ENCODE peak calls at places on chromosomes 12 and 14, in four cellular contexts. X is K562, L is psoas muscle, K is IMR-90. G is an unnamed sample.

GRCh38 chr12:99915251-99916082 is 69.3 kb downstream of the ANKS1B start:
- DNase-seq in X (no peak), L (no peak), K (peak; percentile 65), G (peak; percentile 33)

GRCh38 chr12:108967869-108968540 is 52.9 kb downstream of the SVOP start:
- DNase-seq in X (peak; percentile 55), L (no peak), K (no peak), G (no peak)

GRCh38 chr14:71566276-71566675 is 366.0 kb upstream of the RGS6 start:
- DNase-seq in X (no peak), L (no peak), K (no peak), G (no peak)

GRCh38 chr12:10048531-10048930 is 18.0 kb downstream of the CLEC9A start:
- DNase-seq in X (no peak), L (no peak), K (no peak), G (no peak)

GRCh38 chr14:103503296-103503695 is 19.3 kb downstream of the CKB start:
- DNase-seq in X (no peak), L (no peak), K (no peak), G (no peak)

GRCh38 chr14:85527006-85527405 is 2.9 kb upstream of the FLRT2 start:
- DNase-seq in X (no peak), L (no peak), K (peak; percentile 71), G (no peak)

GRCh38 chr14:22168092-22168955 is 420.7 kb downstream of the DAD1 start:
- DNase-seq in X (no peak), L (no peak), K (peak; percentile 63), G (no peak)

GRCh38 chr14:100025111-100025510 is 40.1 kb upstream of the EVL start:
- DNase-seq in X (peak; percentile 52), L (no peak), K (peak; percentile 55), G (no peak)

GRCh38 chr12:3132636-3133409 is 55.6 kb downstream of the TSPAN9 start:
- DNase-seq in X (no peak), L (no peak), K (peak; percentile 72), G (peak; percentile 78)

GRCh38 chr14:51396222-51396815 is 156.3 kb downstream of the TMX1 start:
- DNase-seq in X (no peak), L (no peak), K (peak; percentile 98), G (peak; percentile 95)

GRCh38 chr12:107145397-107145796 is 52.0 kb upstream of the CRY1 start:
- DNase-seq in X (no peak), L (no peak), K (peak; percentile 16), G (no peak)

GRCh38 chr12:100857971-100858370 is 63.4 kb downstream of the ANO4 start:
- DNase-seq in X (no peak), L (no peak), K (peak; percentile 12), G (peak; percentile 18)

GRCh38 chr12:111330800-111331752 is 37.8 kb downstream of the PHETA1 start:
- DNase-seq in X (peak; percentile 44), L (no peak), K (peak; percentile 24), G (no peak)

GRCh38 chr12:109512608-109513007 is 35.2 kb downstream of the UBE3B start:
- DNase-seq in X (no peak), L (no peak), K (peak; percentile 11), G (no peak)

GRCh38 chr12:120468846-120469449 is 600 bp downstream of the SRSF9 start:
- DNase-seq in X (peak; percentile 92), L (peak; percentile 39), K (peak; percentile 10), G (peak; percentile 54)

GRCh38 chr12:66036317-66036716 is 94.2 kb downstream of the LLPH start:
- DNase-seq in X (no peak), L (peak; percentile 26), K (peak; percentile 92), G (peak; percentile 95)

GRCh38 chr14:53004976-53005375 is 54.1 kb upstream of the FERMT2 start:
- DNase-seq in X (no peak), L (no peak), K (peak; percentile 26), G (no peak)

GRCh38 chr12:75982974-75983660 is 48.5 kb downstream of the PHLDA1 start:
- DNase-seq in X (no peak), L (no peak), K (no peak), G (no peak)

GRCh38 chr12:119512772-119513497 is 80.6 kb upstream of the TMEM233 start:
- DNase-seq in X (peak; percentile 50), L (no peak), K (no peak), G (peak; percentile 10)

GRCh38 chr12:132075026-132075713 is 68.9 kb downstream of the DDX51 start:
- DNase-seq in X (no peak), L (no peak), K (no peak), G (peak; percentile 19)

GRCh38 chr12:57367121-57367520 is 63.7 kb downstream of the R3HDM2 start:
- DNase-seq in X (no peak), L (no peak), K (peak; percentile 5), G (no peak)

GRCh38 chr12:1575799-1576401 is 18.5 kb downstream of the FBXL14 start:
- DNase-seq in X (no peak), L (no peak), K (peak; percentile 75), G (peak; percentile 65)

GRCh38 chr12:65741662-65742480 is 82.4 kb upstream of the HMGA2 start:
- DNase-seq in X (peak; percentile 23), L (no peak), K (peak; percentile 51), G (peak; percentile 87)

GRCh38 chr14:69948311-69948710 is 69.1 kb downstream of the SMOC1 start:
- DNase-seq in X (no peak), L (no peak), K (no peak), G (no peak)

GRCh38 chr14:95524706-95525512 is 8.5 kb upstream of the SYNE3 start:
- DNase-seq in X (no peak), L (no peak), K (peak; percentile 71), G (no peak)

GRCh38 chr12:25972783-25973182 is 14.3 kb downstream of the RASSF8 start:
- DNase-seq in X (no peak), L (no peak), K (peak; percentile 79), G (peak; percentile 76)
- TF ChIP-seq CTCF in X (no peak), L (no peak), K (no peak), G (no peak)

GRCh38 chr12:68235576-68235975 is 10.0 kb upstream of the IL26 start:
- DNase-seq in X (no peak), L (no peak), K (peak; percentile 46), G (peak; percentile 41)

GRCh38 chr12:68237068-68237467 is 11.5 kb upstream of the IL26 start:
- DNase-seq in X (no peak), L (no peak), K (no peak), G (peak; percentile 31)

GRCh38 chr12:68237523-68238070 is 12.0 kb upstream of the IL26 start:
- DNase-seq in X (no peak), L (no peak), K (peak; percentile 39), G (peak; percentile 59)

GRCh38 chr12:68234140-68234539 is 8.5 kb upstream of the IL26 start:
- DNase-seq in X (no peak), L (no peak), K (no peak), G (no peak)

GRCh38 chr12:68236421-68237059 is 10.9 kb upstream of the IL26 start:
- DNase-seq in X (no peak), L (no peak), K (no peak), G (no peak)
- H3K4me3 ChIP-seq in X (peak overlapping the region; percentile 11), L (peak overlapping the region; percentile 54), K (no peak overlapping the region), G (no peak overlapping the region)

GRCh38 chr12:54135621-54136027 is 53.2 kb downstream of the SMUG1 start:
- DNase-seq in X (no peak), L (no peak), K (no peak), G (peak; percentile 39)

GRCh38 chr12:54134850-54135249 is 53.9 kb downstream of the SMUG1 start:
- DNase-seq in X (no peak), L (no peak), K (no peak), G (no peak)

GRCh38 chr12:54138219-54138618 is 50.6 kb downstream of the SMUG1 start:
- DNase-seq in X (no peak), L (no peak), K (no peak), G (no peak)

GRCh38 chr12:54139030-54139429 is 49.8 kb downstream of the SMUG1 start:
- DNase-seq in X (no peak), L (no peak), K (no peak), G (peak; percentile 58)

DNA sequence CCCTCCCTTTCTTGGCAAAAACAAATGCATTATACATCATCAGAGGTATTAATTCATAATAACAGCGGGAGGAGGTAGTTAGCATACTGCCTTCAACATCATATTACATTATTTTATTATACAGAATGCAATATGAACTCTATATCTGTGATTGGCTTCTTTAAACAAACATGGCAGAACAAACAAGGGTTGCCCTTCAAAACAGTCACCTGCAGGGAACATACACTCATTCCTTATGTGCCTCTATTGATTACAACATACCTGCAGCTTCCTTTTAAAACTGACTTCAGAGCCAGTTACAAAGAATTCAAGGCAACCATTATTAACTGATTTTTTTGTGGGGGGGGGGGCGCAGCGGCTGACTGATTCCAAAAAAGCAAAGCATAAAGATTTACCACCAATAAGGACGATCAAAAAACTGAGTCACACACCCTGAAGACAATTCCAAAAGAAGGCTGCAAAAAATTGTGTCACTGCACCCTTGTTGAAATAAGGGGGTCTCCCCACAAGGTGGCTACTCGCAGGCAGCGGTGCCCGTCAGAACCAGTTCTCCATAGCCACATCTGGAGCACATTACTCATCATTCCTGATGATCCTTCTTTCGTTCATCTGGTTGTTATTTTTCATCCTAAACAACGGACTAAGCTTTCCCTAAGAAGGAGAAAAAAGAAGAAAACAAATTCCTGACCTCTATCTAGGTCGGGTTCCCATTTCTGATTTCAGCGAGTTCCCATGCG is 51.8 kb downstream of the SMUG1 start:
- DNase-seq in X (no peak), L (no peak), K (no peak), G (peak; percentile 79)
- TF ChIP-seq CTCF in X (no peak), L (no peak), K (no peak), G (peak; percentile 10)

DNA sequence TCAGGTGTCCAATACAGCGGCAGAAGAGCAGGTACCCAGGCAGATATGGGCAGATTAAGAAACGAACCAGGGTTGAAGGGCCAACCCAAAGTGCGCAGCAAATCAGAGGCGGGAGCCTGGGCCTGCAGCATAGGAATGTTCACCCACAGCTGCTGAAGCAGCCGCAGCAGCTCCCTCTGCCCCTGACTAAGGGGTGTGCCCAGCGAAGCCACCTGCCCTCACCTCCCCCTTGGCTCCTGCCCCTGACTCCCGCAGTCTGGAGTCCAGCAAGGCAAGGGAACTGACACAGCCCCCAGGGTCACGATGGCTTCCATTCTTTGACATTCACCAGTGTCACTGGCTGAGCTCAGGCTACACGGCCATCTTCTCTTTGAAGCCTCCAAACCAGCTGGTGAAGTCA is 27.3 kb upstream of the ZFP36L1 start:
- DNase-seq in X (no peak), L (no peak), K (no peak), G (no peak)
- H3K4me3 ChIP-seq in X (no peak overlapping the region), L (no peak overlapping the region), K (no peak overlapping the region), G (no peak overlapping the region)

GRCh38 chr14:74244115-74244514 is 4.9 kb downstream of the VSX2 start:
- DNase-seq in X (peak; percentile 21), L (no peak), K (no peak), G (no peak)
- TF ChIP-seq CTCF in X (peak; percentile 4), L (no peak), K (no peak), G (no peak)

G was measured in foreskin fibroblast.